ENCODE peak calls at places on chromosomes 3 and 15, in four cellular contexts. R is HepG2, M is HCT116, X is GM12878. F is an unnamed sample. For H3K9me3, the result is how much of the 10 kb centered on the place peaks cover.

GRCh38 chr15:50107591-50108408 is 11.2 kb downstream of the ATP8B4 start:
- DNase-seq in M (no peak), X (peak), R (no peak), F (no peak)

GRCh38 chr3:122233109-122233952 is 49.9 kb downstream of the CASR start:
- DNase-seq in X (peak), R (no peak), M (no peak), F (no peak)

GRCh38 chr3:39506863-39507262 is 39.4 kb downstream of the MOBP start:
- DNase-seq in X (no peak), M (no peak), R (no peak), F (no peak)

GRCh38 chr3:195860456-195860855 is 47.9 kb downstream of the TNK2 start:
- DNase-seq in X (no peak), M (no peak), R (no peak), F (no peak)

GRCh38 chr3:142501004-142501926 is 53.4 kb upstream of the XRN1 start:
- DNase-seq in X (no peak), M (no peak), R (no peak), F (no peak)

GRCh38 chr3:43709022-43709421 is 18.3 kb downstream of the ABHD5 start:
- DNase-seq in M (no peak), R (peak), X (no peak), F (no peak)

GRCh38 chr15:89019436-89019835 is 68.8 kb upstream of the ABHD2 start:
- DNase-seq in M (no peak), X (no peak), R (no peak), F (no peak)

GRCh38 chr3:9037113-9037715 is 73.9 kb upstream of the RAD18 start:
- DNase-seq in X (no peak), R (no peak), M (no peak), F (no peak)

GRCh38 chr3:49668861-49669260 is 5.3 kb upstream of the APEH start:
- DNase-seq in R (peak), M (no peak), X (no peak), F (no peak)

GRCh38 chr15:26771917-26772587 is 814 bp downstream of the GABRB3 start:
- DNase-seq in M (no peak), R (no peak), X (no peak), F (no peak)

GRCh38 chr3:74465652-74466415 is 148.6 kb downstream of the CNTN3 start:
- DNase-seq in M (no peak), X (no peak), R (no peak), F (no peak)

GRCh38 chr3:31399270-31399669 is 133.5 kb upstream of the STT3B start:
- DNase-seq in R (no peak), X (no peak), M (no peak), F (no peak)

GRCh38 chr3:187208159-187208558 is 10.9 kb downstream of the RTP1 start:
- DNase-seq in M (no peak), X (no peak), R (no peak), F (no peak)

GRCh38 chr3:71031914-71032521 is 551.5 kb downstream of the FOXP1 start:
- DNase-seq in R (no peak), X (no peak), M (no peak), F (no peak)

DNA sequence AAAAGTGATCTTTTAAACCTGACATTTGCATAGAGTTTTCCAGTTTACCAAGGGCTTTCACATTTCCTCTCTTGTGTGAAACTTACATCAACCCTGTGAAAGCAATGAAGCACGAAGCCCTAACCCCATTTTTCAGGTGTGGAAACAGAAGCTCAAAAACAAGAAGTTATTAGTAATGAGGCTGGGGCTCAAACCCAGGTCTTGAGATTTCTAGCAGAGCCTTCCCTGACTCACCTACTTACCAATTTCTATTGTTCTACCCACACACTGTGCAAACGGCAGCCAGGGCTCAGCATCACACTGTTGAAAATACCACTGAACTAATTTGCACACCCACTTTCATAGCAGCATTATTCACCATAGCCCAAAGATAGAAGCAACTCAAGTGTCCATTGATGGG is 117.8 kb upstream of the IGF1R start:
- DNase-seq in X (no peak), M (no peak), R (no peak), F (no peak)
- TF ChIP-seq ZNF274 in X (no peak), M (no peak), R (no peak), F (no peak)

GRCh38 chr3:128923607-128924385 is 44.4 kb downstream of the ACAD9 start:
- DNase-seq in M (no peak), X (no peak), R (no peak), F (no peak)
- H3K9me3 ChIP-seq in M (under half), X (under half), R (under half), F (half or more)

GRCh38 chr3:65894679-65895078 is 144.0 kb downstream of the MAGI1 start:
- DNase-seq in M (no peak), X (no peak), R (no peak), F (no peak)
- TF ChIP-seq ZNF274 in M (no peak), X (no peak), R (no peak), F (no peak)

DNA sequence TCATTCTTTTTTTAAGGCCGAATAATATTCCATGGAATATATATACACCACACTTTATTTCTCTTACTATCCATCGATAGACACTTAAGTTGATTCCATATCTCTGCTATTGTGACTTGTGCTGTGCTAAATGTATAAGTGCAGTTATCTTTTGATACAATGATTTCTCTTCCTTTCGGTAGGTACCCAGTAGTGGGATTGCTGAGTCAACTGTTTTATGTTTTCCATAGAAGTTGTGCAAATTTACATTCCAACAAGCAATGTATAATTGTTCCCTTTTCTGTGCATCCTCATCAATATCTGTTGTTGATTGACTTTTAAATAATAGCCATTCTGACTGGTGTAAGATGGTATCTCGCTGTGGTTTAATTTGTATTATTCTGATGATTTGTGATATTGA is 81.0 kb downstream of the STXBP5L start:
- DNase-seq in R (no peak), M (no peak), X (no peak), F (no peak)
- H3K9me3 ChIP-seq in R (under half), M (under half), X (under half), F (under half)

GRCh38 chr3:127742580-127742979 is 69.8 kb downstream of the ABTB1 start:
- DNase-seq in R (no peak), X (no peak), M (no peak), F (no peak)

GRCh38 chr3:127743676-127744075 is 70.9 kb downstream of the ABTB1 start:
- DNase-seq in X (no peak), R (no peak), M (no peak), F (no peak)

GRCh38 chr3:127745656-127746399 is 73.1 kb downstream of the ABTB1 start:
- DNase-seq in R (no peak), X (no peak), M (no peak), F (no peak)

GRCh38 chr3:127744875-127745274 is 72.1 kb downstream of the ABTB1 start:
- DNase-seq in R (no peak), X (no peak), M (no peak), F (no peak)

GRCh38 chr3:127744216-127744815 is 71.6 kb downstream of the ABTB1 start:
- DNase-seq in X (no peak), M (no peak), R (no peak), F (no peak)
- TF ChIP-seq ZNF274 in X (no peak), M (no peak), R (no peak), F (no peak)

GRCh38 chr3:101852315-101852714 is 3.0 kb downstream of the NFKBIZ start:
- DNase-seq in R (no peak), M (no peak), X (no peak), F (no peak)
- H3K9me3 ChIP-seq in R (under half), M (under half), X (under half), F (under half)

GRCh38 chr3:194840661-194841514 is 155.2 kb downstream of the FAM43A start:
- DNase-seq in X (no peak), M (peak), R (peak), F (no peak)

GRCh38 chr3:194841515-194841841 is 155.8 kb downstream of the FAM43A start:
- DNase-seq in X (no peak), R (no peak), M (no peak), F (no peak)

GRCh38 chr3:194843543-194843942 is 157.9 kb downstream of the FAM43A start:
- DNase-seq in X (no peak), M (no peak), R (no peak), F (no peak)

GRCh38 chr3:194849166-194849875 is 163.6 kb downstream of the FAM43A start:
- DNase-seq in M (no peak), X (no peak), R (peak), F (no peak)

GRCh38 chr3:194844046-194844445 is 158.4 kb downstream of the FAM43A start:
- DNase-seq in R (no peak), X (no peak), M (no peak), F (no peak)
- TF ChIP-seq ZNF274 in R (no peak), X (no peak), M (no peak), F (no peak)

GRCh38 chr3:52722491-52722890 is 16.6 kb downstream of the SPCS1 start:
- DNase-seq in R (no peak), X (no peak), M (no peak), F (no peak)

GRCh38 chr3:52721742-52722033 is 15.8 kb downstream of the SPCS1 start:
- DNase-seq in X (no peak), M (no peak), R (no peak), F (no peak)

GRCh38 chr3:52721002-52721741 is 15.3 kb downstream of the SPCS1 start:
- DNase-seq in R (no peak), X (no peak), M (no peak), F (no peak)

GRCh38 chr3:52723935-52724334 is 18.0 kb downstream of the SPCS1 start:
- DNase-seq in M (no peak), X (no peak), R (no peak), F (no peak)

GRCh38 chr3:52724511-52724910 is 18.6 kb downstream of the SPCS1 start:
- DNase-seq in X (no peak), M (no peak), R (peak), F (no peak)
- H3K9me3 ChIP-seq in X (under half), M (under half), R (under half), F (under half)

GRCh38 chr3:134326126-134326525 is 48.1 kb downstream of the AMOTL2 start:
- DNase-seq in X (no peak), M (no peak), R (no peak), F (no peak)

GRCh38 chr3:134328846-134329245 is 45.4 kb downstream of the AMOTL2 start:
- DNase-seq in M (no peak), X (no peak), R (no peak), F (no peak)

GRCh38 chr3:134328147-134328591 is 46.1 kb downstream of the AMOTL2 start:
- DNase-seq in X (no peak), R (no peak), M (peak), F (no peak)

GRCh38 chr3:134326760-134327593 is 47.3 kb downstream of the AMOTL2 start:
- DNase-seq in X (no peak), M (no peak), R (peak), F (peak)

GRCh38 chr3:134327594-134327975 is 46.7 kb downstream of the AMOTL2 start:
- DNase-seq in X (no peak), R (no peak), M (no peak), F (no peak)
- TF ChIP-seq ZNF274 in X (no peak), R (no peak), M (no peak), F (no peak)

GRCh38 chr3:136903899-136904298 is 41.9 kb downstream of the NCK1 start:
- DNase-seq in M (no peak), R (no peak), X (no peak), F (no peak)
- H3K9me3 ChIP-seq in M (under half), R (under half), X (under half), F (under half)

F was measured in NT2/D1.